ENCODE peak calls at places on chromosomes 12 and 14, in eight cellular contexts. E, L, B, X, R, H, D and O are unnamed samples.

GRCh38 chr12:89453579-89453978 is 71.0 kb downstream of the GALNT4 start:
- DNase-seq in E (no peak), L (no peak), B (no peak), X (no peak), R (no peak), H (peak; percentile 75), D (no peak), O (no peak)

GRCh38 chr12:91877022-91877421 is 268.6 kb downstream of the BTG1 start:
- DNase-seq in E (no peak), L (peak; percentile 65), B (peak; percentile 95), X (peak; percentile 52), R (no peak), H (no peak), D (no peak), O (peak; percentile 43)

GRCh38 chr12:132321321-132322118 is 7.9 kb downstream of the GALNT9 start:
- DNase-seq in E (no peak), L (no peak), B (no peak), X (no peak), R (no peak), H (no peak), D (no peak), O (no peak)

GRCh38 chr12:122646568-122647220 is 56.5 kb downstream of the HCAR2 start:
- DNase-seq in E (no peak), L (peak; percentile 2), B (no peak), X (no peak), R (no peak), H (no peak), D (no peak), O (no peak)

GRCh38 chr14:92503756-92504491 is 9.7 kb upstream of the RIN3 start:
- DNase-seq in E (no peak), L (no peak), B (no peak), X (no peak), R (no peak), H (no peak), D (peak; percentile 35), O (no peak)

GRCh38 chr12:121033625-121034349 is 5.3 kb downstream of the OASL start:
- DNase-seq in E (no peak), L (peak; percentile 32), B (peak; percentile 59), X (peak; percentile 38), R (no peak), H (no peak), D (no peak), O (no peak)

GRCh38 chr14:101087614-101088394 is 184.3 kb upstream of the RTL1 start:
- DNase-seq in E (no peak), L (no peak), B (no peak), X (peak; percentile 7), R (no peak), H (peak; percentile 57), D (peak; percentile 62), O (peak; percentile 10)

GRCh38 chr14:26709019-26709418 is 111.2 kb upstream of the NOVA1 start:
- DNase-seq in E (no peak), L (no peak), B (no peak), X (no peak), R (no peak), H (no peak), D (no peak), O (no peak)

GRCh38 chr12:85278598-85279448 is 1.2 kb upstream of the ALX1 start:
- DNase-seq in E (no peak), L (no peak), B (no peak), X (no peak), R (no peak), H (no peak), D (no peak), O (no peak)